ENCODE peak calls at places on chromosome 18, in eight cellular contexts. U, Y, Z, A, W, T, X and F are unnamed samples.

GRCh38 chr18:48728204-48728833 is 189.5 kb downstream of the CTIF start:
- DNase-seq in A (peak; percentile 99), X (no peak), T (peak; percentile 83), Y (no peak), Z (no peak), W (no peak), U (peak; percentile 99), F (peak; percentile 87)

GRCh38 chr18:60656563-60656962 is 284.0 kb upstream of the MC4R start:
- DNase-seq in T (no peak), X (no peak), U (no peak), W (no peak), Y (no peak), A (no peak), Z (no peak), F (no peak)

GRCh38 chr18:21053127-21053526 is 58.5 kb downstream of the ROCK1 start:
- DNase-seq in A (peak; percentile 82), T (peak; percentile 16), X (no peak), Y (peak; percentile 18), U (peak; percentile 90), Z (no peak), W (no peak), F (peak; percentile 87)

GRCh38 chr18:14916851-14917250 is 168.9 kb downstream of the ANKRD30B start:
- DNase-seq in Y (no peak), A (no peak), T (no peak), X (no peak), Z (no peak), U (no peak), W (no peak), F (no peak)

GRCh38 chr18:1663879-1664705 is 759.4 kb downstream of the ADCYAP1 start:
- DNase-seq in Y (peak; percentile 0), A (no peak), W (peak; percentile 32), X (peak; percentile 83), T (peak; percentile 69), U (no peak), Z (peak; percentile 80), F (peak; percentile 20)

GRCh38 chr18:4605222-4605621 is 150.1 kb upstream of the DLGAP1 start:
- DNase-seq in Z (peak; percentile 64), A (no peak), W (no peak), Y (no peak), U (no peak), X (no peak), T (no peak), F (no peak)

GRCh38 chr18:22169889-22170420 is 566 bp downstream of the GATA6 start:
- DNase-seq in Z (no peak), A (peak; percentile 67), W (no peak), Y (no peak), U (peak; percentile 53), X (no peak), T (peak; percentile 30), F (no peak)

GRCh38 chr18:25223899-25224607 is 127.9 kb downstream of the ZNF521 start:
- DNase-seq in W (no peak), Z (no peak), T (no peak), X (no peak), A (no peak), Y (no peak), U (no peak), F (no peak)

GRCh38 chr18:32478317-32478716 is 7.6 kb upstream of the GAREM1 start:
- DNase-seq in A (no peak), X (no peak), Y (no peak), W (no peak), U (no peak), Z (no peak), T (no peak), F (no peak)

GRCh38 chr18:25672490-25672889 is 320.5 kb upstream of the ZNF521 start:
- DNase-seq in X (peak; percentile 24), Z (peak; percentile 64), U (no peak), A (no peak), W (no peak), Y (no peak), T (no peak), F (no peak)

GRCh38 chr18:79547413-79548076 is 132.1 kb upstream of the CTDP1 start:
- DNase-seq in A (no peak), X (no peak), W (no peak), T (no peak), U (no peak), Z (no peak), Y (no peak), F (no peak)

GRCh38 chr18:53603281-53603680 is 621.2 kb downstream of the MBD2 start:
- DNase-seq in Z (no peak), W (no peak), A (no peak), Y (no peak), T (no peak), U (no peak), X (no peak), F (no peak)

GRCh38 chr18:67359868-67360838 is 156.4 kb downstream of the DSEL start:
- DNase-seq in U (peak; percentile 96), Y (peak; percentile 36), X (no peak), T (peak; percentile 93), Z (no peak), W (no peak), A (peak; percentile 92), F (peak; percentile 92)

GRCh38 chr18:25503567-25504081 is 151.7 kb upstream of the ZNF521 start:
- DNase-seq in Y (peak; percentile 1), A (peak; percentile 91), W (peak; percentile 12), Z (no peak), X (peak; percentile 57), T (peak; percentile 42), U (peak; percentile 87), F (peak; percentile 55)

GRCh38 chr18:49206717-49207116 is 253.7 kb downstream of the DYM start:
- DNase-seq in T (no peak), W (no peak), Z (no peak), Y (no peak), A (peak; percentile 12), X (no peak), U (peak; percentile 17), F (peak; percentile 19)

GRCh38 chr18:63311481-63312409 is 7.8 kb downstream of the BCL2 start:
- DNase-seq in Z (peak; percentile 62), X (no peak), U (no peak), A (no peak), Y (no peak), T (no peak), W (no peak), F (no peak)

GRCh38 chr18:63312731-63313408 is 6.7 kb downstream of the BCL2 start:
- DNase-seq in X (no peak), A (no peak), Y (no peak), U (no peak), W (no peak), Z (peak; percentile 61), T (no peak), F (no peak)

GRCh38 chr18:63314991-63315662 is 4.4 kb downstream of the BCL2 start:
- DNase-seq in W (no peak), Z (peak; percentile 63), X (no peak), Y (no peak), U (no peak), A (no peak), T (no peak), F (no peak)

GRCh38 chr18:63314062-63314790 is 5.3 kb downstream of the BCL2 start:
- DNase-seq in T (no peak), X (no peak), U (no peak), A (no peak), Y (no peak), W (no peak), Z (peak; percentile 50), F (no peak)

DNA sequence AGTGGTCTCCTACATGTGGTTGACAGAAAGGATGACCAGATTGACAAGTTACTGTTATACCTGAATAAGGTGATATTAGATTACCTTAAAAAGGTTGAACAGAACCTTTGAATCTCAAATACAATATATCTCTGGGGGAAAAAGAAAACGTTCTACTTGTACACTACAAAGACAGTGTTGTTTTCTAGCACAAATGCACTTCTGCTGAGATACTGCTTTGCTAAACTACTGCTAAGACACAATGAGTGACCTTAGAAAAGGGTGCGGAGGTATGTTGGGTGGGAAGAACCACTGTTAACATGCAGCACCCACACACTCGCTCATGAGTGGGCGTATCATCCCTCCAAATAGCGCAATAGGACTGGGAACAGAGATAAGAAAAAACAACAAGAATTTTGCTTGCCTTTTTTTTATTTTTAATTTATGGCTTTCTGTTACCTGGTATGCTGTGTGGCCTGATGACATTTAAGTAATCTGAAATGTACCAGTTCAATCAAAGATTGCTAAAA is 6.1 kb downstream of the BCL2 start:
- DNase-seq in X (no peak), Z (no peak), W (no peak), A (no peak), U (no peak), T (no peak), Y (no peak), F (no peak)
- H3K4me2 ChIP-seq in X (no peak overlapping the region), Z (peak overlapping the region; percentile 93), W (no peak overlapping the region), A (no peak overlapping the region), U (no peak overlapping the region), T (no peak overlapping the region), Y (no peak overlapping the region), F (no peak overlapping the region)

DNA sequence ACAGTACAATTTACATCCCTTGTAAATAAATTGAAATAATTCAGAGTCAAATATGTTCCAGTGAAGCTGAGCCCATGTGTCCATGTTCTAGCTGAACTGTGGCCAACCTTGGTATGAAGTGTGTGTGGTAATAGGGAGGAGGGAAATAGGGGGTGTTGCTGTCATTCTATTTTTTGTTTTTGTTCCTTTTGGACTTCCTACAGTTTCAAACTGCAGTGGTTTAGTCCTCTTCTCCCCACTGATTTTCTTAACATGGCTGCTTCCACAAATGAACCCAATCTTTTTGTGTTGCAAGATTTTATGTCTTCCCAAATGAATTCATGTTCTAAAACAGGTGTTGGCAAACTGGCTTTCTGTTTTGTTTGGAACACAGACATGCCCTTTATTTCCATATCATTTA is 156.9 kb downstream of the CCBE1 start:
- DNase-seq in T (no peak), U (no peak), Z (no peak), X (no peak), W (no peak), Y (no peak), A (no peak), F (no peak)
- H3K4me2 ChIP-seq in T (no peak overlapping the region), U (no peak overlapping the region), Z (no peak overlapping the region), X (no peak overlapping the region), W (no peak overlapping the region), Y (no peak overlapping the region), A (no peak overlapping the region), F (no peak overlapping the region)

GRCh38 chr18:73688851-73689659 is 458.6 kb downstream of the FBXO15 start:
- DNase-seq in Y (no peak), X (peak; percentile 36), W (no peak), T (peak; percentile 87), U (peak; percentile 98), A (peak; percentile 97), Z (no peak), F (peak; percentile 85)
- H3K4me2 ChIP-seq in Y (no peak overlapping the region), X (no peak overlapping the region), W (no peak overlapping the region), T (peak overlapping the region; percentile 60), U (peak overlapping the region; percentile 69), A (peak overlapping the region; percentile 84), Z (no peak overlapping the region), F (no peak overlapping the region)

GRCh38 chr18:46260016-46260878 is 156.1 kb downstream of the HAUS1 start:
- DNase-seq in U (peak; percentile 85), X (no peak), W (no peak), Y (no peak), A (peak; percentile 52), T (peak; percentile 48), Z (no peak), F (peak; percentile 88)
- H3K4me2 ChIP-seq in U (peak overlapping the region; percentile 83), X (no peak overlapping the region), W (no peak overlapping the region), Y (no peak overlapping the region), A (peak overlapping the region; percentile 56), T (peak overlapping the region; percentile 66), Z (no peak overlapping the region), F (peak overlapping the region; percentile 44)

DNA sequence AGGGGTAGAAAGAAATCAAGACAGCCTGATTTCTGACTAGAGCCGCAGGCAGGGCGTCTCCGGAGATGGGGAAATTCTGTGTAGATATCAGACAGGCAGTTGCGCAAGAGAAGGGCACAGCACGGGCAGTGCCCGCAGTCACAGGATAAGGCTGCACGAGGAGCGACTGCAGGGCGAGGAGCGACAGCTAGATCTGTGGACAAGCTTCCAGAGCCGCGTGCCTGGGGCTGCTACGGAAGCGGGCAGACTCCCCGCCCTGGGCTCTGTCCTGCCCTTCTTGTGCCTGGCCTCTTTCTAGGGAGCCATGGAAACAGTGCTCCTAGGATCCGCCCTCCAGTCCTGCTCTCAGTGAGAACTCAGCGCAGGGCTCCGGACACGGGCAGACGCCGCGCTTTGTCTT is 12.6 kb downstream of the MC5R start:
- DNase-seq in W (no peak), T (no peak), X (no peak), A (no peak), U (no peak), Z (no peak), Y (no peak), F (no peak)
- H3K4me2 ChIP-seq in W (no peak overlapping the region), T (no peak overlapping the region), X (no peak overlapping the region), A (no peak overlapping the region), U (no peak overlapping the region), Z (no peak overlapping the region), Y (peak overlapping the region; percentile 54), F (no peak overlapping the region)